ENCODE peak calls at places on chromosomes 12 and 14, in six cellular contexts. W is naive B cell; K is GM12865; X is AG10803; O is activated CD4-positive, alpha-beta T cell treated with anti-CD3 and anti-CD28 coated beads, Interleukin-2, amount 50 U/mL, for 1 hour; U is NCI-H524. Y is an unnamed sample.

GRCh38 chr12:120830052-120830940 is 73.9 kb downstream of the SPPL3 start:
- DNase-seq in K (no peak), W (no peak), U (no peak), X (no peak), O (no peak), Y (no peak)

GRCh38 chr14:73824536-73824935 is 27.1 kb upstream of the PTGR2 start:
- DNase-seq in K (no peak), U (no peak), X (no peak), O (no peak), W (no peak), Y (no peak)

GRCh38 chr14:65159281-65160062 is 57.2 kb upstream of the MAX start:
- DNase-seq in U (no peak), X (no peak), W (peak), K (peak), O (no peak), Y (no peak)

GRCh38 chr14:24365600-24366374 is 2.2 kb upstream of the NFATC4 start:
- DNase-seq in X (peak), U (peak), K (peak), W (peak), O (peak), Y (peak)

GRCh38 chr12:109513977-109514376 is 36.5 kb downstream of the UBE3B start:
- DNase-seq in X (no peak), U (peak), O (no peak), K (no peak), W (no peak), Y (no peak)

GRCh38 chr12:66885115-66885875 is 206.4 kb upstream of the GRIP1 start:
- DNase-seq in K (no peak), U (peak), X (no peak), W (no peak), O (no peak), Y (no peak)

GRCh38 chr14:54789166-54789565 is 113.5 kb downstream of the GCH1 start:
- DNase-seq in U (no peak), W (no peak), O (no peak), X (no peak), K (no peak), Y (no peak)

GRCh38 chr14:105629886-105630215 is 103.5 kb downstream of the TMEM121 start:
- DNase-seq in U (no peak), K (no peak), O (no peak), X (no peak), W (no peak), Y (no peak)

GRCh38 chr14:75522224-75522764 is at the start of gene BATF:
- DNase-seq in W (peak), K (peak), O (peak), U (no peak), X (no peak), Y (no peak)

GRCh38 chr14:103179078-103179477 is 55.8 kb downstream of the TNFAIP2 start:
- DNase-seq in W (no peak), X (no peak), U (no peak), K (no peak), O (no peak), Y (no peak)

GRCh38 chr14:26330982-26331381 is 266.9 kb downstream of the NOVA1 start:
- DNase-seq in W (no peak), U (no peak), X (no peak), O (no peak), K (no peak), Y (no peak)

GRCh38 chr12:6465467-6466183 is 4.9 kb downstream of the VAMP1 start:
- DNase-seq in K (peak), W (peak), U (peak), O (peak), X (peak), Y (peak)

GRCh38 chr12:14643247-14643646 is 53.2 kb downstream of the GUCY2C start:
- DNase-seq in W (no peak), X (no peak), O (no peak), K (no peak), U (peak), Y (no peak)

GRCh38 chr14:99728231-99728920 is 44.3 kb downstream of the CYP46A1 start:
- DNase-seq in K (no peak), O (no peak), X (no peak), U (no peak), W (no peak), Y (no peak)

GRCh38 chr14:90388982-90389381 is 7.8 kb upstream of the CALM1 start:
- DNase-seq in O (no peak), X (no peak), W (no peak), U (no peak), K (no peak), Y (no peak)

GRCh38 chr12:109612975-109613502 is 39.4 kb downstream of the MVK start:
- DNase-seq in W (no peak), K (peak), U (peak), O (no peak), X (peak), Y (no peak)

GRCh38 chr14:56219666-56220413 is 101.6 kb downstream of the PELI2 start:
- DNase-seq in W (no peak), U (peak), K (no peak), X (no peak), O (no peak), Y (no peak)

GRCh38 chr14:79802096-79802495 is 409.2 kb downstream of the DIO2 start:
- DNase-seq in X (no peak), U (no peak), K (no peak), W (no peak), O (no peak), Y (no peak)

GRCh38 chr12:8658361-8658760 is 4.3 kb downstream of the MFAP5 start:
- DNase-seq in K (no peak), U (no peak), O (no peak), W (no peak), X (peak), Y (peak)

Y was measured in HTR-8/SVneo.